ENCODE peak calls at places on chromosomes 7 and 10, in seven cellular contexts. W is right lobe of liver, C is pancreas, Z is Panc1, N is lung, H is left ventricle myocardium inferior, Y is GM23248. J is an unnamed sample.

GRCh38 chr10:130357226-130357625 is 221.0 kb downstream of the GLRX3 start:
- DNase-seq in W (peak; percentile 3), C (no peak), Z (no peak), N (no peak), H (no peak), Y (no peak), J (no peak)

GRCh38 chr7:151018421-151019129 is 5.7 kb downstream of the ATG9B start:
- DNase-seq in W (no peak), C (no peak), Z (no peak), N (no peak), H (no peak), Y (peak; percentile 52), J (no peak)

GRCh38 chr7:20399516-20399915 is 68.8 kb downstream of the ITGB8 start:
- DNase-seq in W (no peak), C (no peak), Z (no peak), N (no peak), H (no peak), Y (no peak), J (no peak)

GRCh38 chr10:73894245-73894971 is 16.5 kb upstream of the PLAU start:
- DNase-seq in W (no peak), C (no peak), Z (no peak), N (no peak), H (no peak), Y (peak; percentile 85), J (no peak)

GRCh38 chr7:77532247-77532646 is 4.8 kb upstream of the PTPN12 start:
- DNase-seq in W (no peak), C (no peak), Z (no peak), N (no peak), H (no peak), Y (no peak), J (no peak)

GRCh38 chr10:85642082-85642420 is 724.5 kb downstream of the GRID1 start:
- DNase-seq in W (no peak), C (no peak), Z (no peak), N (no peak), H (no peak), Y (no peak), J (no peak)

GRCh38 chr7:150396426-150397375 is 17.6 kb downstream of the ZNF775 start:
- DNase-seq in W (no peak), C (no peak), Z (no peak), N (no peak), H (no peak), Y (no peak), J (no peak)

GRCh38 chr7:92306153-92306552 is 60.4 kb downstream of the ANKIB1 start:
- DNase-seq in W (no peak), C (no peak), Z (no peak), N (no peak), H (no peak), Y (peak; percentile 9), J (no peak)

GRCh38 chr7:151115836-151116418 is 29.7 kb downstream of the AGAP3 start:
- DNase-seq in W (no peak), C (peak; percentile 57), Z (no peak), N (peak; percentile 93), H (no peak), Y (no peak), J (peak; percentile 84)

GRCh38 chr10:117718970-117719369 is 176.4 kb downstream of the EMX2 start:
- DNase-seq in W (no peak), C (no peak), Z (no peak), N (no peak), H (no peak), Y (no peak), J (no peak)

GRCh38 chr10:80523776-80524175 is 13.9 kb upstream of the SH2D4B start:
- DNase-seq in W (no peak), C (no peak), Z (no peak), N (no peak), H (no peak), Y (no peak), J (no peak)

GRCh38 chr7:28685660-28686417 is 272.3 kb downstream of the TRIL start:
- DNase-seq in W (peak; percentile 80), C (peak; percentile 95), Z (peak; percentile 92), N (peak; percentile 93), H (peak; percentile 88), Y (peak; percentile 96), J (peak; percentile 90)

GRCh38 chr10:1553951-1554350 is 183.4 kb downstream of the ADARB2 start:
- DNase-seq in W (no peak), C (no peak), Z (no peak), N (no peak), H (no peak), Y (no peak), J (no peak)

GRCh38 chr10:27390681-27391080 is 113.4 kb upstream of the RAB18 start:
- DNase-seq in W (no peak), C (no peak), Z (no peak), N (no peak), H (no peak), Y (peak; percentile 77), J (no peak)

GRCh38 chr7:91812388-91812787 is 68.1 kb downstream of the MTERF1 start:
- DNase-seq in W (no peak), C (no peak), Z (no peak), N (no peak), H (no peak), Y (no peak), J (no peak)

GRCh38 chr10:1240341-1240775 is 184.2 kb downstream of the WDR37 start:
- DNase-seq in W (no peak), C (peak; percentile 23), Z (no peak), N (no peak), H (no peak), Y (no peak), J (no peak)

GRCh38 chr7:38367301-38367700 is 93.9 kb upstream of the TARP start:
- DNase-seq in W (no peak), C (no peak), Z (no peak), N (no peak), H (no peak), Y (no peak), J (no peak)

GRCh38 chr7:135716677-135717238 is 11.2 kb downstream of the SLC13A4 start:
- DNase-seq in W (no peak), C (no peak), Z (no peak), N (no peak), H (no peak), Y (peak; percentile 87), J (no peak)

GRCh38 chr10:32377458-32378370 is 30.8 kb upstream of the EPC1 start:
- DNase-seq in W (no peak), C (no peak), Z (no peak), N (no peak), H (no peak), Y (peak; percentile 77), J (no peak)

GRCh38 chr7:39587393-39587792 is 21.2 kb downstream of the YAE1 start:
- DNase-seq in W (no peak), C (no peak), Z (no peak), N (no peak), H (no peak), Y (peak; percentile 67), J (no peak)

GRCh38 chr7:90708841-90709317 is 112.8 kb downstream of the CDK14 start:
- DNase-seq in W (no peak), C (peak; percentile 62), Z (peak; percentile 22), N (no peak), H (no peak), Y (peak; percentile 41), J (peak; percentile 63)

GRCh38 chr10:98357208-98357836 is 57.7 kb downstream of the PYROXD2 start:
- DNase-seq in W (no peak), C (no peak), Z (no peak), N (no peak), H (no peak), Y (peak; percentile 83), J (no peak)

GRCh38 chr10:101938316-101939272 is 95.0 kb upstream of the KCNIP2 start:
- DNase-seq in W (no peak), C (no peak), Z (peak; percentile 39), N (no peak), H (no peak), Y (peak; percentile 79), J (no peak)

GRCh38 chr7:26189697-26190096 is 10.8 kb downstream of the HNRNPA2B1 start:
- DNase-seq in W (no peak), C (no peak), Z (no peak), N (no peak), H (no peak), Y (no peak), J (no peak)

GRCh38 chr7:39621261-39621660 is 2.1 kb upstream of the RALA start:
- DNase-seq in W (no peak), C (no peak), Z (no peak), N (no peak), H (no peak), Y (peak; percentile 95), J (no peak)

GRCh38 chr10:90924552-90924951 is 3.7 kb upstream of the ANKRD1 start:
- DNase-seq in W (no peak), C (no peak), Z (no peak), N (no peak), H (no peak), Y (no peak), J (no peak)
- H3K27ac ChIP-seq in W (no peak overlapping the region), C (no peak overlapping the region), Z (no peak overlapping the region), N (no peak overlapping the region), H (peak overlapping the region; percentile 34), Y (no peak overlapping the region), J (no peak overlapping the region)

GRCh38 chr10:93600446-93600860 is 582 bp downstream of the RBP4 start:
- DNase-seq in W (peak; percentile 68), C (no peak), Z (no peak), N (no peak), H (no peak), Y (no peak), J (no peak)
- H3K4me3 ChIP-seq in W (peak overlapping the region; percentile 94), C (no peak overlapping the region), Z (peak overlapping the region; percentile 39), N (no peak overlapping the region), H (peak overlapping the region; percentile 59), Y (no peak overlapping the region), J (peak overlapping the region; percentile 45)

DNA sequence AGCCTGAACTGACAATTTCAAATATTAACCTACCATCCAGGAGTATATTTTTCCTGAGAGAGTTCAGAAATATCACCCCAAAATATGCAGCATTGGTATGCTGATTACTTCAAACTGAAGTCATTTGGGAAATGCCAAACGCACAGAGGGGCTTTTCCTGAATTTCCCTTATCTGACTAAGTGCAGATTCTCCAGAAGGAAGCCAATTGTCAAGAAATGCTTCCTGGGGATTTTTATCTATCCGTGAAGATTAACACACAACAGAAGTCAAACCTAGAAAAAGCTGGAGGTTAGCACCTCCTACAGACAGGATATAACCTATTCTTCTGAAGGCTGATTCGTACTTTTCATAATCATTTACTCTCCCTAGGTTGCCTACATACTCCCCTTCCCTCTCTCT is 91.0 kb downstream of the AKR1D1 start:
- DNase-seq in W (no peak), C (no peak), Z (no peak), N (no peak), H (no peak), Y (no peak), J (no peak)
- H3K9me3 ChIP-seq in W (no peaks in the 10 kb centered on the region), C (no peaks in the 10 kb centered on the region), Z (peaks cover 5% of the 10 kb centered on the region), N (peaks cover 3% of the 10 kb centered on the region), H (peaks cover 15% of the 10 kb centered on the region), Y (no peaks in the 10 kb centered on the region), J (no peaks in the 10 kb centered on the region)

DNA sequence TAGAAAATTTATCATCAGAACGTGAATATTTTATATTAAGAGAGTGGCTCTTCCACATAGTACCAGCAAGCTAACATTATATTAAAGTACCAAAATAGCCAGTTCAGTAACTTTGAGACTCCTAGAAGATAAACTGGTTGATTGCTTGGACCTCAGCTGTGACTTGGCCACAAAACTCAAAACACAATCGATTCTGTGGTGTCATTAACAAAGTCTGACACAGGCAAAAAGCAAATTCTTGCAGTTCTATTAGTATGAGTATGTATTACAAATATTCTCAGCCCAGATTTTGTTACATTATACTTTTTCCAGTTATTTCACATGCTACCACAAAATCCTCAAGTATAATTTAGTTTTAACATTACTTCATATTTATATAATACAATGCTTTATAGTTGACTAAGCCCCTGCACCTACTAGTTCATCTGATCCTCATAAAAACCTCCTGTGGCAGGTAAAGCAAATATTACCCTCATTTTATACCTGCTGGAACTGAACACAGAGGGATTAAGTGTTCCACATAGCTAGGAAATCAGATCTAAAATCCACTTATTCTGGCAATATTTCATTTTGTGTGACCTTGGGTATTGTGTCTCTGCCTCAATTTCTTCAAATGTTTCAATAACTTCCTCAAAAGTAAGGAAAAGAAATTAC is 279.9 kb upstream of the MKLN1 start:
- DNase-seq in W (no peak), C (no peak), Z (no peak), N (no peak), H (no peak), Y (no peak), J (no peak)
- H3K27ac ChIP-seq in W (no peak overlapping the region), C (no peak overlapping the region), Z (no peak overlapping the region), N (no peak overlapping the region), H (no peak overlapping the region), Y (no peak overlapping the region), J (no peak overlapping the region)